ENCODE peak calls at places on chromosomes 6 and 20, in five cellular contexts. M is GM12878, D is H1, T is HepG2, H is K562. N is an unnamed sample. For H3K4me1, the result is how much of the 10 kb centered on the place peaks cover.

GRCh38 chr6:6891074-6891754 is 216.5 kb upstream of the RREB1 start:
- DNase-seq in M (no peak), D (no peak), T (no peak), H (no peak), N (peak)

GRCh38 chr6:31495580-31495979 is 2.4 kb upstream of the MICB start:
- DNase-seq in M (no peak), D (no peak), T (no peak), H (no peak), N (no peak)

GRCh38 chr6:53916804-53917463 is 122.1 kb downstream of the LRRC1 start:
- DNase-seq in M (no peak), D (no peak), T (no peak), H (no peak), N (no peak)

GRCh38 chr6:154499854-154500589 is 10.5 kb downstream of the CNKSR3 start:
- DNase-seq in M (no peak), D (no peak), T (no peak), H (no peak), N (no peak)

GRCh38 chr6:122322824-122323223 is 76.6 kb upstream of the HSF2 start:
- DNase-seq in M (no peak), D (no peak), T (no peak), H (no peak), N (no peak)

GRCh38 chr6:53794073-53794719 is 609 bp upstream of the LRRC1 start:
- DNase-seq in M (peak), D (no peak), T (peak), H (no peak), N (peak)

GRCh38 chr6:116969211-116969863 is 92.3 kb downstream of the RFX6 start:
- DNase-seq in M (no peak), D (no peak), T (peak), H (peak), N (peak)

GRCh38 chr20:63313349-63314014 is 20.5 kb downstream of the COL20A1 start:
- DNase-seq in M (no peak), D (no peak), T (no peak), H (no peak), N (no peak)

GRCh38 chr6:37515712-37516075 is 16.0 kb upstream of the CCDC167 start:
- DNase-seq in M (no peak), D (no peak), T (no peak), H (no peak), N (no peak)

GRCh38 chr20:47354710-47355488 is 1.6 kb downstream of the ZMYND8 start:
- DNase-seq in M (no peak), D (no peak), T (peak), H (no peak), N (no peak)

GRCh38 chr20:36144336-36144735 is 10.2 kb upstream of the EPB41L1 start:
- DNase-seq in M (no peak), D (no peak), T (no peak), H (no peak), N (no peak)

GRCh38 chr6:163941471-163941980 is 527.0 kb downstream of the QKI start:
- DNase-seq in M (no peak), D (no peak), T (no peak), H (no peak), N (no peak)
- H3K4me2 ChIP-seq in M (no peak), D (peak), T (no peak), H (no peak), N (peak)

GRCh38 chr20:50331469-50332251 is 141.0 kb downstream of the CEBPB start:
- DNase-seq in M (no peak), D (no peak), T (peak), H (no peak), N (no peak)

GRCh38 chr20:50328996-50329898 is 138.6 kb downstream of the CEBPB start:
- DNase-seq in M (no peak), D (no peak), T (peak), H (no peak), N (no peak)

GRCh38 chr20:50332491-50332980 is 141.9 kb downstream of the CEBPB start:
- DNase-seq in M (no peak), D (no peak), T (no peak), H (no peak), N (no peak)

GRCh38 chr20:50329981-50330503 is 139.4 kb downstream of the CEBPB start:
- DNase-seq in M (no peak), D (no peak), T (no peak), H (no peak), N (no peak)

GRCh38 chr20:50330504-50331313 is 140.1 kb downstream of the CEBPB start:
- DNase-seq in M (no peak), D (no peak), T (peak), H (no peak), N (no peak)
- H3K4me1 ChIP-seq in M (under half), D (under half), T (half or more), H (under half), N (under half)

GRCh38 chr6:136989591-136990578 is 54.9 kb downstream of the IL20RA start:
- DNase-seq in M (no peak), D (peak), T (no peak), H (no peak), N (peak)
- TF ChIP-seq CREB1 in M (no peak), D (no peak), T (no peak), H (no peak), N (no peak)

GRCh38 chr20:4519530-4519929 is 202.2 kb upstream of the PRND start:
- DNase-seq in M (no peak), D (no peak), T (no peak), H (peak), N (peak)
- H3K4me2 ChIP-seq in M (no peak), D (no peak), T (no peak), H (no peak), N (no peak)

GRCh38 chr6:137705166-137706064 is 161.6 kb upstream of the TNFAIP3 start:
- DNase-seq in M (no peak), D (no peak), T (peak), H (peak), N (peak)
- H3K4me1 ChIP-seq in M (under half), D (under half), T (half or more), H (under half), N (under half)